ENCODE peak calls at places on chromosome 4, in six cellular contexts. E is thyroid gland, F is brain microvascular endothelial cell, W is NT2/D1, K is MG63, Z is sigmoid colon. A is an unnamed sample. For H3K36me3, the result is how much of the 10 kb centered on the place peaks cover.

GRCh38 chr4:112550728-112551127 is 34.7 kb upstream of the NEUROG2 start:
- DNase-seq in F (peak), W (no peak), K (peak), E (no peak), Z (no peak), A (no peak)

GRCh38 chr4:95546866-95547707 is 1.7 kb downstream of the UNC5C start:
- DNase-seq in W (no peak), K (no peak), Z (no peak), F (no peak), E (peak), A (peak)

GRCh38 chr4:106358899-106359298 is 9.7 kb downstream of the GIMD1 start:
- DNase-seq in F (no peak), Z (no peak), W (no peak), E (no peak), K (no peak), A (no peak)

GRCh38 chr4:138053601-138054322 is 188.4 kb downstream of the SLC7A11 start:
- DNase-seq in K (peak), F (peak), E (no peak), Z (no peak), W (no peak), A (peak)

GRCh38 chr4:2795558-2796260 is 2.8 kb downstream of the SH3BP2 start:
- DNase-seq in F (no peak), E (peak), W (no peak), Z (peak), K (no peak), A (no peak)

GRCh38 chr4:43471950-43472349 is 579.4 kb downstream of the GRXCR1 start:
- DNase-seq in W (peak), Z (no peak), K (no peak), F (no peak), E (no peak), A (no peak)

GRCh38 chr4:23135792-23136645 is 443.3 kb downstream of the GBA3 start:
- DNase-seq in F (peak), K (no peak), E (no peak), Z (no peak), W (peak), A (peak)

GRCh38 chr4:123127218-123127617 is 204.8 kb upstream of the NUDT6 start:
- DNase-seq in F (no peak), W (no peak), E (no peak), K (no peak), Z (no peak), A (no peak)

GRCh38 chr4:20341121-20341758 is 89.5 kb downstream of the SLIT2 start:
- DNase-seq in F (no peak), E (no peak), K (no peak), Z (no peak), W (no peak), A (no peak)

GRCh38 chr4:7799306-7799705 is 140.4 kb downstream of the AFAP1 start:
- DNase-seq in F (no peak), W (no peak), E (no peak), Z (no peak), K (no peak), A (no peak)

GRCh38 chr4:10119263-10119662 is 2.7 kb upstream of the WDR1 start:
- DNase-seq in K (no peak), F (no peak), Z (no peak), E (no peak), W (no peak), A (no peak)

GRCh38 chr4:10117424-10118354 is 1.1 kb upstream of the WDR1 start:
- DNase-seq in E (peak), W (peak), K (no peak), Z (peak), F (no peak), A (peak)

GRCh38 chr4:10119773-10120172 is 3.2 kb upstream of the WDR1 start:
- DNase-seq in K (no peak), F (no peak), Z (no peak), E (no peak), W (no peak), A (no peak)

GRCh38 chr4:10116625-10117423 is at the start of gene WDR1:
- DNase-seq in E (peak), W (peak), F (peak), K (peak), Z (peak), A (peak)

DNA sequence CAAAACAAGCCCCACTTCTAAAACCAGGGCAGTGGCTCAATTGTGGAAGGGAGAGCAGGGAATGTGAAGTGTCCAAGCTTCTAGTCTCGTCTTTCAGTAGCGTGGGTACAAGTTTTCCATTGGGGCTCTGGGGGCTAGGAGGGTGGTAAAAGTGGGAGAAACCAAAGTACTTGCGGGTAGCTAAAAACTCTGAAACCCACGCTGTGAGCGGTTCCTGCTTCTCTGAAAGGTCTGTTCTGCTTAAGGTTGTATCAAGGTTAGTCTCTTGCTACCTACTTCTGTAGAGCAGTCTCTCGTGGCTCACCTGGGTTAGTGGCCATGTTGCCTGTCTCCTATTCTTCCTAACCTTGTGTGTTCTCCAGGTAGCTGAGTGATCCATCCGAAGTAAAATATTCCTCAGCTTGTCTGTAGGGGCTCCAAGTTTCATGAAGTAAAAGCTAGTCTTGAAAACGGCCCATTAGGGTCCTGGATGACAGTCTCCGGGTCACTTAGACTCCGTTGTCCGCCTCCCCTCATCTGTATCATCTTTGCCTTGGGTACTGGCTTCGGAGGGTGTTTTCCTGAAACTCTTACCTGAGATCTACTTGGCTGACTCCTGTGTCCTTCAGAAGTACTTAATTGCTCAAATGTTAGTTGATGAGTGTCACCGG is 1.9 kb upstream of the WDR1 start:
- DNase-seq in E (peak), Z (no peak), F (no peak), W (no peak), K (no peak), A (no peak)
- H3K4me3 ChIP-seq in E (no peak), Z (no peak), F (no peak), W (peak), K (no peak), A (no peak)

GRCh38 chr4:169645627-169646026 is 25.2 kb downstream of the CLCN3 start:
- DNase-seq in W (no peak), E (no peak), Z (no peak), F (no peak), K (no peak), A (no peak)

GRCh38 chr4:169634975-169635374 is 14.6 kb downstream of the CLCN3 start:
- DNase-seq in Z (no peak), K (no peak), W (no peak), F (no peak), E (no peak), A (no peak)

GRCh38 chr4:169644802-169645201 is 24.4 kb downstream of the CLCN3 start:
- DNase-seq in Z (no peak), F (no peak), W (no peak), E (no peak), K (no peak), A (no peak)

GRCh38 chr4:169640261-169640880 is 20.0 kb downstream of the CLCN3 start:
- DNase-seq in K (no peak), W (no peak), Z (no peak), F (peak), E (no peak), A (no peak)
- H3K36me3 ChIP-seq in K (under half), W (under half), Z (under half), F (under half), E (under half), A (under half)

GRCh38 chr4:40305329-40306193 is 29.6 kb upstream of the CHRNA9 start:
- DNase-seq in W (no peak), F (no peak), E (no peak), Z (peak), K (no peak), A (no peak)
- H3K4me3 ChIP-seq in W (no peak), F (no peak), E (no peak), Z (no peak), K (no peak), A (no peak)

GRCh38 chr4:82463221-82463620 is 32.8 kb downstream of the ENOPH1 start:
- DNase-seq in K (no peak), E (no peak), F (no peak), Z (no peak), W (no peak), A (no peak)

GRCh38 chr4:82467442-82467841 is 37.1 kb downstream of the ENOPH1 start:
- DNase-seq in W (no peak), E (no peak), F (no peak), K (no peak), Z (no peak), A (no peak)

GRCh38 chr4:82461710-82462109 is 31.3 kb downstream of the ENOPH1 start:
- DNase-seq in Z (no peak), E (no peak), F (no peak), K (no peak), W (no peak), A (no peak)

GRCh38 chr4:82458729-82459128 is 28.3 kb downstream of the ENOPH1 start:
- DNase-seq in F (no peak), W (no peak), Z (no peak), E (no peak), K (no peak), A (no peak)

DNA sequence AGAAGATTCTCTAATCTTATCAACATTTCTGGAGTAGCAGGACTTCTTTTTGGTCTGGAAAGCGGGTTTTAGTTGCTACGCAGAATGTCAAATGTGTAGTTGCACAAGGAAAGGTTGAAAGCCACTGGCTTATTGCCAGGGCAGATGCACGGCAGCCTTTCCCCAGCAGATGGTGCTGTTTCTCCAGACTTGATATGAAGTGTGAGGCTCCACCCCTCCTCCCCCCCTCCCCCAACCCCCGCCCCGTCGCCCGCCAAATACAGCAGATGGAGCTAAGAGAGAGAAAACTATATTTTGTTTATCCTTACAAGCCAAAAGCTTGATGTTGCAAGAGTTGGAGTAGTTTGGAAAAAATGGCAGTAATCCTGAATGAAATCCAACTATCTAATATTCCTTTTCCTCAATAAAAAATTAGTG is 32.0 kb downstream of the ENOPH1 start:
- DNase-seq in E (peak), W (peak), F (peak), K (peak), Z (peak), A (peak)
- H3K36me3 ChIP-seq in E (under half), W (under half), F (under half), K (under half), Z (under half), A (under half)

DNA sequence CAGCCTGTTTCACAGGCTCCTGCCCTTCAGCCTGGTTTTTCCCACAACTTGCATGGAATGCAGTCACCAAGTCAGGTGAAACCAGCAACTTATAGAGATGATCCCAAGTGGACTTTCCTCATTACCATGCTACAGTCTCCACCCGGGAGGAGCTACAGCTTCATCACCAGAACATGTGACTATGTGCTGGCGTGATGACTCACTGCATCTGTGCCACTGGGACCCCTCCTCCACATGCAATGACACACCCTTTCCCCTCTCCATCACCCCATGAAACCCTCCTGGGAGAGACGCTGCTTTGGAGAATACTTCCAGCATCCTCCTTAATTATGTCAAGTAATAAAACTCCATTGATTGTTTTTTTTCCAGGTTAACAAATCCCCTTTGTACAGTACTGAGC is 17.6 kb downstream of the QDPR start:
- DNase-seq in W (peak), K (peak), F (peak), Z (no peak), E (no peak), A (no peak)
- H3K4me3 ChIP-seq in W (no peak), K (no peak), F (no peak), Z (no peak), E (no peak), A (no peak)

DNA sequence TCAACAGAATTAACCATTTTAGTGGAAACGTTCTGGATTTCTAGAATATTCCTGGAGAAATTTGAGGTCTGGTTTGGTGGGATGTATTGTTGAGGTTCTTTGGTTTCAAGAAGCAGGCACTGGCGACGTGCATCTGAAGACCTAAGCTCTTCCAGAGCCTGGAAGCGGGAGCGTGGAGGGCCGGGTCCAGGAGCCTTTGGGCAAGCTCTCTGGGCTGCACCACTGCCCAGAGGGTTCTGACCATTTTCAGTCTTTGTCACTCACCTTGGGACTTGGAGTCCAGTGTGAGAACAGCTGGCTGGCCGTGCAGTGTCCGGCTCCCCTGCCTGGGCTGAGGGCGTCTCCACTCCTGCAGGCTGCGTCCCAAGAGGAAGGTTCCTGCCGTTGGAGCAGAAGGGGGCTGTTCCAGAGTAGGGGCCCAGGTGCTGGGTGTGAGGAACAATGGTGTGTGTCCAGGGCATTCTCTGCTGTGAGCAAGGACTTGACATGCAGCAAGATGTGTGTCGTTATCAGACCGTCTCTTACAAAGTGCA is 24.0 kb downstream of the PIGG start:
- DNase-seq in W (no peak), Z (no peak), F (no peak), E (no peak), K (no peak), A (no peak)
- H3K36me3 ChIP-seq in W (half or more), Z (half or more), F (under half), E (under half), K (under half), A (under half)

GRCh38 chr4:48261288-48261687 is 8.3 kb downstream of the TEC start:
- DNase-seq in F (no peak), K (no peak), Z (no peak), E (no peak), W (no peak), A (no peak)
- H3K4me3 ChIP-seq in F (no peak), K (no peak), Z (no peak), E (no peak), W (no peak), A (no peak)

GRCh38 chr4:891747-892146 is 40.4 kb downstream of the GAK start:
- DNase-seq in F (no peak), E (no peak), K (no peak), Z (no peak), W (peak), A (peak)
- H3K36me3 ChIP-seq in F (under half), E (under half), K (under half), Z (half or more), W (half or more), A (under half)

DNA sequence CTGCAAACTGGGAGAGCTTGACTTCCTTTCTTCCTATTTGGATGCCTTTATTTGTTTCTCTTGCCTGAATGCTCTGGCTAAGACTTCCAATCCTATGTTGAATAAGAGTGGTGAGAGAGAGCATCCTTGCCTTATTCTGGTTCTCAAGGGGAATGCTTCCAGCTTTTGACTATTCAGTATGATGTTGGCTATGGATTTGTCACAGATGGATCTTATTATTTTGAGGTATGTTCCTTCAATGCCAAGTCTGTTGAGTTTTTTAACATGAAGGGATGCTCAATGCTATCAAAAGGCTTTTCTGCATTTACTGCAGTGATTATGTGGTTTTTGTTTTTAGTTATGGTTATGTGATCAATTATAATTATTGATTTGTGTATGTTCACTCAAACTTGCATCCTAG is 2144.6 kb upstream of the TENM3 start:
- DNase-seq in Z (no peak), W (no peak), F (no peak), E (no peak), K (no peak), A (no peak)
- H3K4me3 ChIP-seq in Z (no peak), W (no peak), F (no peak), E (no peak), K (no peak), A (no peak)

A was measured in H7.